ENCODE peak calls at places on chromosomes 4 and X, in ten cellular contexts. X is progenitor cell of endocrine pancreas; W is endodermal cell; U is GM12891; B is NCI-H345; E is activated effector memory CD4-positive, alpha-beta T cell treated with anti-CD3 and anti-CD28 coated beads, Interleukin-2, amount 50 U/mL, for 16 hours; O is D341Med; Z is PC-9; Y is MM.1S; D is T-cell. G is an unnamed sample.

GRCh38 chrX:44971674-44972073 is 98.7 kb downstream of the KDM6A start:
- DNase-seq in X (no peak), W (no peak), U (no peak), B (no peak), E (no peak), O (no peak), Z (no peak), Y (no peak), D (no peak), G (no peak)

GRCh38 chr4:147799986-147800555 is 68.2 kb downstream of the ARHGAP10 start:
- DNase-seq in X (no peak), W (no peak), U (peak), B (no peak), E (peak), O (no peak), Z (no peak), Y (peak), D (peak), G (no peak)

GRCh38 chr4:3467601-3468031 is 4.5 kb downstream of the DOK7 start:
- DNase-seq in X (no peak), W (no peak), U (no peak), B (no peak), E (no peak), O (no peak), Z (no peak), Y (no peak), D (no peak), G (no peak)

GRCh38 chrX:137227164-137227563 is 193.4 kb upstream of the GPR101 start:
- DNase-seq in X (no peak), W (no peak), U (no peak), B (no peak), E (no peak), O (no peak), Z (no peak), Y (no peak), D (no peak), G (no peak)

GRCh38 chr4:137531121-137531520 is 1.2 kb downstream of the PCDH18 start:
- DNase-seq in X (no peak), W (peak), U (no peak), B (no peak), E (no peak), O (no peak), Z (no peak), Y (no peak), D (no peak), G (no peak)

GRCh38 chr4:188423039-188423438 is 283.8 kb downstream of the TRIML1 start:
- DNase-seq in X (no peak), W (no peak), U (no peak), B (no peak), E (no peak), O (no peak), Z (peak), Y (no peak), D (no peak), G (no peak)

GRCh38 chr4:127313767-127314166 is 319.0 kb upstream of the INTU start:
- DNase-seq in X (no peak), W (no peak), U (no peak), B (no peak), E (no peak), O (no peak), Z (no peak), Y (no peak), D (no peak), G (no peak)

GRCh38 chr4:47824844-47825243 is 13.0 kb downstream of the CORIN start:
- DNase-seq in X (no peak), W (no peak), U (no peak), B (no peak), E (no peak), O (no peak), Z (no peak), Y (no peak), D (no peak), G (no peak)

GRCh38 chr4:174120446-174121142 is 162.9 kb downstream of the FBXO8 start:
- DNase-seq in X (peak), W (peak), U (no peak), B (peak), E (no peak), O (peak), Z (no peak), Y (peak), D (no peak), G (peak)

GRCh38 chrX:2486476-2487133 is 14.2 kb downstream of the DHRSX start:
- DNase-seq in X (no peak), W (peak), U (no peak), B (no peak), E (no peak), O (no peak), Z (no peak), Y (no peak), D (no peak), G (no peak)

GRCh38 chr4:26648260-26648659 is 64.4 kb downstream of the TBC1D19 start:
- DNase-seq in X (no peak), W (no peak), U (no peak), B (no peak), E (no peak), O (no peak), Z (no peak), Y (no peak), D (no peak), G (no peak)

GRCh38 chr4:26238782-26239647 is 81.8 kb upstream of the RBPJ start:
- DNase-seq in X (no peak), W (peak), U (no peak), B (peak), E (no peak), O (no peak), Z (no peak), Y (no peak), D (no peak), G (no peak)

GRCh38 chr4:65007841-65008439 is 598.7 kb upstream of the TECRL start:
- DNase-seq in X (peak), W (peak), U (peak), B (peak), E (no peak), O (peak), Z (no peak), Y (peak), D (no peak), G (peak)

GRCh38 chrX:74246524-74246923 is 57.5 kb upstream of the ZCCHC13 start:
- DNase-seq in X (no peak), W (no peak), U (no peak), B (no peak), E (no peak), O (no peak), Z (peak), Y (no peak), D (no peak), G (no peak)